ENCODE peak calls at places on chromosomes 2 and 18, in seven cellular contexts. H is neural progenitor cell, G is HCT116, T is fibroblast of lung, Y is PC-3, B is H9, J is GM12878. X is an unnamed sample.

GRCh38 chr2:234795272-234795920 is 156.4 kb upstream of the SH3BP4 start:
- DNase-seq in T (peak; percentile 69), Y (no peak), H (no peak), B (no peak), G (no peak), J (no peak), X (no peak)

GRCh38 chr2:20352230-20353216 is 1.9 kb upstream of the PUM2 start:
- DNase-seq in Y (no peak), J (no peak), B (no peak), G (no peak), T (no peak), H (peak; percentile 34), X (peak; percentile 56)

GRCh38 chr2:240183370-240184197 is 43.1 kb upstream of the OTOS start:
- DNase-seq in Y (no peak), T (no peak), J (no peak), H (no peak), B (no peak), G (no peak), X (peak; percentile 24)

GRCh38 chr18:64134044-64134757 is 14.7 kb downstream of the LINC00305 start:
- DNase-seq in H (peak; percentile 65), G (no peak), J (no peak), B (peak; percentile 42), T (peak; percentile 25), Y (peak; percentile 16), X (no peak)

GRCh38 chr2:65586516-65586915 is 154.1 kb upstream of the SPRED2 start:
- DNase-seq in H (no peak), Y (no peak), B (no peak), T (peak; percentile 53), J (no peak), G (no peak), X (peak; percentile 45)

GRCh38 chr2:71071681-71072398 is 3.4 kb downstream of the NAGK start:
- DNase-seq in H (no peak), Y (peak; percentile 91), J (peak; percentile 94), B (no peak), G (no peak), T (no peak), X (peak; percentile 52)

GRCh38 chr2:239305222-239305575 is 95.6 kb downstream of the HDAC4 start:
- DNase-seq in T (no peak), J (no peak), B (no peak), G (no peak), H (no peak), Y (no peak), X (peak; percentile 30)

GRCh38 chr18:57062841-57063240 is 84.0 kb upstream of the BOD1L2 start:
- DNase-seq in J (no peak), T (no peak), Y (no peak), B (peak; percentile 31), H (peak; percentile 45), G (no peak), X (no peak)

GRCh38 chr2:46689993-46690392 is 210.6 kb downstream of the TMEM247 start:
- DNase-seq in Y (no peak), J (no peak), T (peak; percentile 67), H (no peak), B (no peak), G (no peak), X (no peak)

GRCh38 chr18:3424280-3424890 is 25.6 kb upstream of the TGIF1 start:
- DNase-seq in Y (no peak), T (no peak), J (no peak), B (no peak), H (no peak), G (no peak), X (no peak)

GRCh38 chr2:5991305-5991968 is 299.3 kb downstream of the SOX11 start:
- DNase-seq in H (peak; percentile 53), T (peak; percentile 64), Y (no peak), G (no peak), B (no peak), J (no peak), X (peak; percentile 49)

GRCh38 chr18:9658111-9658641 is 43.8 kb upstream of the PPP4R1 start:
- DNase-seq in H (no peak), Y (peak; percentile 98), G (peak; percentile 60), B (no peak), T (no peak), J (no peak), X (no peak)

GRCh38 chr2:55232863-55233657 is 572 bp downstream of the RPS27A start:
- DNase-seq in Y (peak; percentile 24), G (no peak), H (peak; percentile 34), B (no peak), T (peak; percentile 33), J (no peak), X (peak; percentile 48)

GRCh38 chr18:3117493-3118192 is 102.1 kb downstream of the MYOM1 start:
- DNase-seq in J (no peak), H (no peak), Y (peak; percentile 93), G (no peak), T (peak; percentile 3), B (no peak), X (no peak)

GRCh38 chr2:127853667-127854066 is 4.3 kb downstream of the POLR2D start:
- DNase-seq in Y (no peak), J (no peak), T (no peak), G (no peak), B (no peak), H (no peak), X (no peak)

GRCh38 chr2:215530191-215530968 is 94.5 kb upstream of the FN1 start:
- DNase-seq in Y (peak; percentile 89), J (no peak), B (no peak), T (peak; percentile 78), G (no peak), H (no peak), X (no peak)

DNA sequence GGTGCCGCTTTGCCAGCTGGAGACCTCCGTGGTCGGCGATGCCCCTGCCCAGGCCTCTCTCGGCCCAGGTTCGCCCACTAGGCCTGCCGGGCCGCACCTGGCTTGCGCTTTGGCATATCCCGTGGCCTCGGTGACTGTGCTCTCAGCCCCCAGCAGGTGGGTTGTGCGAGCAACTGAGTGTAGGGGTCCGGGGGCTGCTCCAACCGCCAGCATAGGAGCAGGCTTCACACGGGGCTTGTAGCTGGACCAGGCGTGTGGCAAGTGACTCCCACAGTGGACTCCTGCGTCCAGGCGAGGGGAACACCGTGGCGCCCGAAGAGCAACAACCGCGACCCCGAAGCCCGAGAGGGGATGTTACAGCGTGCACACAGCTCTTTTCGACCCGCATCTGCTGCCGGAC is 9.7 kb downstream of the TRAPPC12 start:
- DNase-seq in J (no peak), T (no peak), B (no peak), H (no peak), G (no peak), Y (no peak), X (no peak)
- H3K4me1 ChIP-seq in J (no peaks in the 10 kb centered on the region), T (peaks cover 3% of the 10 kb centered on the region), B (no peaks in the 10 kb centered on the region), H (no peaks in the 10 kb centered on the region), G (no peaks in the 10 kb centered on the region), Y (no peaks in the 10 kb centered on the region), X (no peaks in the 10 kb centered on the region)

GRCh38 chr2:172073518-172073917 is 11.8 kb upstream of the DLX1 start:
- DNase-seq in B (no peak), Y (no peak), T (no peak), H (no peak), J (no peak), G (no peak), X (no peak)

GRCh38 chr2:172066394-172066863 is 18.9 kb upstream of the DLX1 start:
- DNase-seq in G (no peak), B (no peak), Y (no peak), J (no peak), H (no peak), T (no peak), X (no peak)

GRCh38 chr2:172072279-172072678 is 13.0 kb upstream of the DLX1 start:
- DNase-seq in Y (no peak), J (no peak), G (no peak), B (no peak), H (no peak), T (no peak), X (no peak)

GRCh38 chr2:172074254-172074653 is 11.1 kb upstream of the DLX1 start:
- DNase-seq in T (no peak), G (no peak), H (no peak), J (no peak), Y (no peak), B (no peak), X (no peak)

DNA sequence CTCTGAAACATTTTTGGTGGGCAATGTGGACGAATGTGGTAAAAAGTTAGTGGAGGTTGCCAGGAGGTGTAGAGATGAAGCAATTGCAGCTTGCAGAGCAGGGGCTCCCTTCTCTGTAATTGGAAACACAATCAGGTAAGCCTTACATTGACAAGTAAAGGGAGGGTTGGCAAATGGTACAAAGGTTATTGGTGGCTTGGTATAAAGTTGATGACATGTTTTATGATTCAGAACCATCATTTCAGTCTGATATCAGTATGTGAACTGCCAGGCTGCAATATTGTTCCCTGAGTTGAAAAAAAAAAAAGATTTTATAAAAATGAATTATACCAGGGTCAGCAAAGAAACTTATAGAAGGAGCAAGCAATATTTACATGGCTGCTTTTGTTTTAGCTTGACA is 14.4 kb upstream of the DLX1 start:
- DNase-seq in Y (no peak), B (no peak), J (no peak), H (no peak), T (no peak), G (no peak), X (no peak)
- TF ChIP-seq CTCF in Y (no peak), B (no peak), J (no peak), H (no peak), T (no peak), G (no peak), X (no peak)

DNA sequence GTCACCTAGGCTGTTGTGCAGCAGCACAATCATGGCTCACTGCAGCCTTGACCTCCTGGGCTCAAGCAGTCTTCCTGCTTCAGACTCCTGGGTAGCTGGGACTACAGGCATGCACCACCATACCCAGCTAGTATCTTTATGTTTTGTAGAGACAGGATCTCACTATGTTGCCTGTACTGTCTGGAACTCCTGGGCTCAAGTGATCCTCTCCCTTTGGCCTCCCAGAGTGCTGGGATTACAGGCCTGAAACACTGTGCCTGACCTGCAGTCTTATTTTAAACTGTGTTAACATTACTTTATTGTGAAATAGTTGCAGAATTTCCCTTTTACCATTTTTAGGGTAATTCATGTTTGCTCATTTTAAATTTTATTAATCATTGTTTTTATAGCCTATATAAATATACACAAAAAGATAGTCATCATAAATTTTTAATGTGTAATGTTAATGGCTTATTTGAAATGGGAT is 24.6 kb downstream of the EML4 start:
- DNase-seq in B (no peak), J (no peak), H (no peak), T (no peak), G (no peak), Y (peak; percentile 54), X (no peak)
- H3K9ac ChIP-seq in B (no peak overlapping the region), J (no peak overlapping the region), H (no peak overlapping the region), T (no peak overlapping the region), G (no peak overlapping the region), Y (no peak overlapping the region), X (no peak overlapping the region)

GRCh38 chr2:12321017-12321641 is 395.6 kb upstream of the TRIB2 start:
- DNase-seq in Y (peak; percentile 87), G (no peak), B (no peak), T (peak; percentile 99), H (no peak), J (no peak), X (no peak)
- H3K4me1 ChIP-seq in Y (peaks cover 70% of the 10 kb centered on the region), G (no peaks in the 10 kb centered on the region), B (no peaks in the 10 kb centered on the region), T (peaks cover 16% of the 10 kb centered on the region), H (no peaks in the 10 kb centered on the region), J (no peaks in the 10 kb centered on the region), X (no peaks in the 10 kb centered on the region)